ENCODE peak calls at places on chromosome 4, in nine cellular contexts. A, U, J, M, H, S, F, D and V are unnamed samples.

GRCh38 chr4:47222276-47222675 is 190.9 kb downstream of the GABRB1 start:
- DNase-seq in H (no peak), U (no peak), S (no peak), F (no peak), M (no peak), D (no peak), J (peak; percentile 71), A (no peak), V (no peak)

GRCh38 chr4:74433541-74434172 is 11.3 kb upstream of the AREG start:
- DNase-seq in H (no peak), D (no peak), M (no peak), F (no peak), J (no peak), S (no peak), U (no peak), A (no peak), V (no peak)

GRCh38 chr4:109078724-109079123 is 223.7 kb downstream of the COL25A1 start:
- DNase-seq in M (no peak), F (no peak), A (no peak), U (no peak), S (no peak), J (peak; percentile 76), H (no peak), D (no peak), V (no peak)

GRCh38 chr4:78784255-78784654 is 8.1 kb downstream of the BMP2K start:
- DNase-seq in A (no peak), S (no peak), D (no peak), F (no peak), J (peak; percentile 78), M (no peak), H (no peak), U (no peak), V (no peak)

GRCh38 chr4:176191974-176192373 is 3.4 kb downstream of the SPATA4 start:
- DNase-seq in S (no peak), H (no peak), M (no peak), D (no peak), A (no peak), J (no peak), F (no peak), U (no peak), V (no peak)

GRCh38 chr4:86831262-86832090 is 17.7 kb downstream of the SLC10A6 start:
- DNase-seq in S (no peak), U (no peak), D (no peak), M (no peak), A (peak; percentile 9), F (no peak), J (peak; percentile 98), H (no peak), V (no peak)

GRCh38 chr4:71830-72229 is 18.7 kb downstream of the ZNF595 start:
- DNase-seq in A (no peak), H (no peak), F (no peak), M (no peak), J (peak; percentile 3), D (no peak), U (no peak), S (no peak), V (no peak)

GRCh38 chr4:163419074-163419473 is 54.5 kb downstream of the TKTL2 start:
- DNase-seq in A (no peak), F (no peak), J (no peak), H (no peak), D (no peak), M (no peak), S (no peak), U (no peak), V (no peak)

GRCh38 chr4:116923389-116923788 is 162.0 kb downstream of the TRAM1L1 start:
- DNase-seq in H (no peak), A (no peak), U (no peak), D (no peak), M (no peak), J (no peak), S (no peak), F (no peak), V (no peak)

GRCh38 chr4:82733636-82734035 is 65.0 kb downstream of the SCD5 start:
- DNase-seq in J (peak; percentile 92), F (no peak), A (no peak), S (no peak), U (no peak), H (no peak), D (no peak), M (no peak), V (no peak)

GRCh38 chr4:70269674-70270073 is 27.3 kb downstream of the CSN3 start:
- DNase-seq in A (no peak), S (no peak), F (no peak), H (no peak), D (no peak), U (no peak), J (peak; percentile 27), M (no peak), V (no peak)

GRCh38 chr4:126591583-126591982 is 1041.2 kb upstream of the INTU start:
- DNase-seq in H (no peak), U (no peak), M (no peak), J (peak; percentile 16), D (no peak), F (no peak), S (no peak), A (no peak), V (no peak)

GRCh38 chr4:148808416-148808815 is 366.2 kb upstream of the NR3C2 start:
- DNase-seq in H (no peak), U (no peak), F (no peak), A (no peak), J (no peak), M (no peak), D (no peak), S (no peak), V (no peak)

GRCh38 chr4:108527729-108528128 is 92.6 kb upstream of the RPL34 start:
- DNase-seq in U (no peak), F (peak; percentile 60), H (no peak), A (no peak), M (no peak), S (no peak), J (no peak), D (no peak), V (no peak)

GRCh38 chr4:90074322-90074886 is 52.8 kb upstream of the CCSER1 start:
- DNase-seq in U (no peak), D (no peak), M (no peak), H (no peak), S (no peak), F (no peak), J (no peak), A (no peak), V (no peak)

GRCh38 chr4:52235775-52236174 is 184.7 kb downstream of the SPATA18 start:
- DNase-seq in H (no peak), D (no peak), J (no peak), F (no peak), A (no peak), S (no peak), M (peak; percentile 8), U (no peak), V (no peak)

GRCh38 chr4:152503606-152504290 is 32.1 kb downstream of the FBXW7 start:
- DNase-seq in D (no peak), A (no peak), J (no peak), S (no peak), F (no peak), M (no peak), U (no peak), H (no peak), V (no peak)

GRCh38 chr4:5120067-5120466 is 68.8 kb downstream of the STK32B start:
- DNase-seq in J (no peak), A (no peak), U (no peak), H (no peak), D (no peak), S (no peak), F (no peak), M (no peak), V (no peak)

GRCh38 chr4:152360045-152360410 is 175.9 kb downstream of the FBXW7 start:
- DNase-seq in D (no peak), J (peak; percentile 68), S (no peak), F (no peak), H (peak; percentile 10), A (no peak), M (no peak), U (no peak), V (no peak)